ENCODE peak calls at places on chromosomes 5 and 9, in four cellular contexts. One of them, this sample, is unnamed.

GRCh38 chr9:20611751-20612287 is 10.5 kb downstream of the MLLT3 start:
- DNase-seq in dorsolateral prefrontal cortex: no peak
- DNase-seq in ovary: no peak
- DNase-seq in IMR-90: peak; percentile 84
- DNase-seq in this sample: no peak

GRCh38 chr9:89054865-89055495 is 63.7 kb downstream of the S1PR3 start:
- DNase-seq in dorsolateral prefrontal cortex: no peak
- DNase-seq in ovary: no peak
- DNase-seq in IMR-90: no peak
- DNase-seq in this sample: no peak

GRCh38 chr5:150298701-150299451 is 3.8 kb downstream of the ARSI start:
- DNase-seq in dorsolateral prefrontal cortex: no peak
- DNase-seq in ovary: no peak
- DNase-seq in IMR-90: peak; percentile 99
- DNase-seq in this sample: no peak

GRCh38 chr9:5375091-5375490 is 35.4 kb upstream of the RLN1 start:
- DNase-seq in dorsolateral prefrontal cortex: no peak
- DNase-seq in ovary: no peak
- DNase-seq in IMR-90: no peak
- DNase-seq in this sample: no peak

GRCh38 chr5:109805882-109806281 is 116.2 kb downstream of the MAN2A1 start:
- DNase-seq in dorsolateral prefrontal cortex: no peak
- DNase-seq in ovary: no peak
- DNase-seq in IMR-90: no peak
- DNase-seq in this sample: no peak

GRCh38 chr9:20683351-20684034 is 566 bp upstream of the FOCAD start:
- DNase-seq in dorsolateral prefrontal cortex: peak; percentile 58
- DNase-seq in ovary: peak; percentile 47
- DNase-seq in IMR-90: peak; percentile 70
- DNase-seq in this sample: peak; percentile 76

GRCh38 chr9:976805-977360 is 428 bp downstream of the DMRT3 start:
- DNase-seq in dorsolateral prefrontal cortex: no peak
- DNase-seq in ovary: no peak
- DNase-seq in IMR-90: no peak
- DNase-seq in this sample: no peak

GRCh38 chr9:114905160-114905940 is 25.0 kb downstream of the TNFSF8 start:
- DNase-seq in dorsolateral prefrontal cortex: no peak
- DNase-seq in ovary: no peak
- DNase-seq in IMR-90: no peak
- DNase-seq in this sample: no peak

GRCh38 chr5:42951169-42951846 is 88.8 kb downstream of the ANXA2R start:
- DNase-seq in dorsolateral prefrontal cortex: no peak
- DNase-seq in ovary: peak; percentile 33
- DNase-seq in IMR-90: peak; percentile 43
- DNase-seq in this sample: peak; percentile 82

GRCh38 chr5:35373196-35373696 is 143.0 kb upstream of the PRLR start:
- DNase-seq in dorsolateral prefrontal cortex: no peak
- DNase-seq in ovary: no peak
- DNase-seq in IMR-90: no peak
- DNase-seq in this sample: no peak

GRCh38 chr5:83837261-83837894 is 116.7 kb upstream of the HAPLN1 start:
- DNase-seq in dorsolateral prefrontal cortex: no peak
- DNase-seq in ovary: no peak
- DNase-seq in IMR-90: no peak
- DNase-seq in this sample: no peak

GRCh38 chr5:33903118-33903517 is 11.3 kb upstream of the ADAMTS12 start:
- DNase-seq in dorsolateral prefrontal cortex: no peak
- DNase-seq in ovary: no peak
- DNase-seq in IMR-90: no peak
- DNase-seq in this sample: no peak

GRCh38 chr9:97735070-97735600 is 38.0 kb upstream of the XPA start:
- DNase-seq in dorsolateral prefrontal cortex: no peak
- DNase-seq in ovary: no peak
- DNase-seq in IMR-90: no peak
- DNase-seq in this sample: no peak

GRCh38 chr5:161382702-161383101 is 163.8 kb downstream of the GABRB2 start:
- DNase-seq in dorsolateral prefrontal cortex: no peak
- DNase-seq in ovary: no peak
- DNase-seq in IMR-90: no peak
- DNase-seq in this sample: no peak

GRCh38 chr9:137721479-137721878 is 102.7 kb downstream of the EHMT1 start:
- DNase-seq in dorsolateral prefrontal cortex: no peak
- DNase-seq in ovary: no peak
- DNase-seq in IMR-90: no peak
- DNase-seq in this sample: no peak

GRCh38 chr9:137722481-137722880 is 103.7 kb downstream of the EHMT1 start:
- DNase-seq in dorsolateral prefrontal cortex: no peak
- DNase-seq in ovary: no peak
- DNase-seq in IMR-90: no peak
- DNase-seq in this sample: no peak

GRCh38 chr9:137720571-137721110 is 101.8 kb downstream of the EHMT1 start:
- DNase-seq in dorsolateral prefrontal cortex: no peak
- DNase-seq in ovary: no peak
- DNase-seq in IMR-90: no peak
- DNase-seq in this sample: no peak

GRCh38 chr9:137723396-137724113 is 104.8 kb downstream of the EHMT1 start:
- DNase-seq in dorsolateral prefrontal cortex: no peak
- DNase-seq in ovary: no peak
- DNase-seq in IMR-90: no peak
- DNase-seq in this sample: no peak

GRCh38 chr9:137721899-137722298 is 103.1 kb downstream of the EHMT1 start:
- DNase-seq in dorsolateral prefrontal cortex: no peak
- DNase-seq in ovary: no peak
- DNase-seq in IMR-90: no peak
- DNase-seq in this sample: no peak
- TF ChIP-seq CTCF in dorsolateral prefrontal cortex: no peak
- TF ChIP-seq CTCF in ovary: no peak
- TF ChIP-seq CTCF in IMR-90: no peak
- TF ChIP-seq CTCF in this sample: no peak

GRCh38 chr5:50967388-50968039 is 301.1 kb downstream of the PARP8 start:
- DNase-seq in dorsolateral prefrontal cortex: no peak
- DNase-seq in ovary: no peak
- DNase-seq in IMR-90: no peak
- DNase-seq in this sample: peak; percentile 58
- H3K27me3 ChIP-seq in dorsolateral prefrontal cortex: peaks cover 82% of the 10 kb centered on the region
- H3K27me3 ChIP-seq in ovary: no peaks in the 10 kb centered on the region
- H3K27me3 ChIP-seq in IMR-90: peaks cover 71% of the 10 kb centered on the region
- H3K27me3 ChIP-seq in this sample: no peaks in the 10 kb centered on the region

GRCh38 chr9:109329274-109330258 is 8.7 kb upstream of the EPB41L4B start:
- DNase-seq in dorsolateral prefrontal cortex: no peak
- DNase-seq in ovary: peak; percentile 78
- DNase-seq in IMR-90: peak; percentile 58
- DNase-seq in this sample: peak; percentile 85
- H3K27ac ChIP-seq in dorsolateral prefrontal cortex: no peak overlapping the region
- H3K27ac ChIP-seq in ovary: no peak overlapping the region
- H3K27ac ChIP-seq in IMR-90: no peak overlapping the region
- H3K27ac ChIP-seq in this sample: peak overlapping the region; percentile 50

DNA sequence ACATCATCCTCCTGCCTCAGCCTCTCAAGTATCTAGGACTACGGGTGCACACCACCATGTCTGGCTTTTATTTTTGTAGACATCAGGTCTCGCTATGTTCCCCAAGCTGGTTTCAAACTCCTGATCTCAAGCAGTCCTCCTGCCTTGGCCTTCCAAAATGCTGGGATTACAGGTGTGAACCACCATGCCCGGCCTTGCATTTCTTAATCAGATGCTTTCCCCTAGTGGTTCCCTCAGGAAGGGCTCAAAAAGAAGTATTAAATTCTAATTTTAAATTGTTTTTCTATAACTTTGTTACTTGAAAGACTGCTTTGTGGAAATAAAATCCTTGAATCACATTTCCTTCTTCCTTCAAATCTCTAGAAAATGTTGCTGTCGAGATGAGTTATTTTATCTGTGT is 79.5 kb upstream of the ROR2 start:
- DNase-seq in dorsolateral prefrontal cortex: no peak
- DNase-seq in ovary: no peak
- DNase-seq in IMR-90: no peak
- DNase-seq in this sample: no peak
- TF ChIP-seq CTCF in dorsolateral prefrontal cortex: no peak
- TF ChIP-seq CTCF in ovary: no peak
- TF ChIP-seq CTCF in IMR-90: peak; percentile 18
- TF ChIP-seq CTCF in this sample: no peak

DNA sequence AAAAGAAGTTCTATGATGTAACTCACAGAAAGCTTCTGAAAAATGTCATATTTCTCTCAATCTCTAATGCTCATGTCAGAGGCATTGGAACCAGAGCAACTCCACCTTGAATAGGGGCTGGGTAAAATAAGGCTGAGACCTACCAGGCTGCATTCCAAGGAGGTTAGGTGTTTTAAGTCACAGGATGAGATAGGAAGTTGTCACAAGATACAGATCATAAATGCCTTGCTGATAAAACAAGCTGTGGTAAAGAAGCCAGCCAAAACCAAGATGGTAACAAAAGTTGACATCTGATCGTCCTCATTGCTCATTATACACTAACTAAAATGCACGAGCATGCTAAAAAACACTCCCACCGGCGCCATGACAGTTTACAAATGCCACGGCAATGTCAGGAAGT is 411.1 kb upstream of the GRIA1 start:
- DNase-seq in dorsolateral prefrontal cortex: no peak
- DNase-seq in ovary: no peak
- DNase-seq in IMR-90: no peak
- DNase-seq in this sample: no peak
- H3K27me3 ChIP-seq in dorsolateral prefrontal cortex: no peaks in the 10 kb centered on the region
- H3K27me3 ChIP-seq in ovary: no peaks in the 10 kb centered on the region
- H3K27me3 ChIP-seq in IMR-90: no peaks in the 10 kb centered on the region
- H3K27me3 ChIP-seq in this sample: no peaks in the 10 kb centered on the region

GRCh38 chr5:177497011-177497296 is 450 bp downstream of the PDLIM7 start:
- DNase-seq in dorsolateral prefrontal cortex: no peak
- DNase-seq in ovary: no peak
- DNase-seq in IMR-90: no peak
- DNase-seq in this sample: no peak
- H3K27ac ChIP-seq in dorsolateral prefrontal cortex: no peak overlapping the region
- H3K27ac ChIP-seq in ovary: peak overlapping the region; percentile 64
- H3K27ac ChIP-seq in IMR-90: peak overlapping the region; percentile 98
- H3K27ac ChIP-seq in this sample: peak overlapping the region; percentile 91

GRCh38 chr9:75858497-75859092 is 31.9 kb upstream of the PCSK5 start:
- DNase-seq in dorsolateral prefrontal cortex: no peak
- DNase-seq in ovary: no peak
- DNase-seq in IMR-90: no peak
- DNase-seq in this sample: no peak

GRCh38 chr9:75851917-75852316 is 38.6 kb upstream of the PCSK5 start:
- DNase-seq in dorsolateral prefrontal cortex: no peak
- DNase-seq in ovary: no peak
- DNase-seq in IMR-90: no peak
- DNase-seq in this sample: no peak

GRCh38 chr9:75850459-75851200 is 39.8 kb upstream of the PCSK5 start:
- DNase-seq in dorsolateral prefrontal cortex: no peak
- DNase-seq in ovary: no peak
- DNase-seq in IMR-90: no peak
- DNase-seq in this sample: no peak

GRCh38 chr9:75852746-75853145 is 37.7 kb upstream of the PCSK5 start:
- DNase-seq in dorsolateral prefrontal cortex: no peak
- DNase-seq in ovary: no peak
- DNase-seq in IMR-90: no peak
- DNase-seq in this sample: no peak

GRCh38 chr9:75855509-75855908 is 35.0 kb upstream of the PCSK5 start:
- DNase-seq in dorsolateral prefrontal cortex: no peak
- DNase-seq in ovary: no peak
- DNase-seq in IMR-90: peak; percentile 4
- DNase-seq in this sample: no peak
- TF ChIP-seq CTCF in dorsolateral prefrontal cortex: peak; percentile 39
- TF ChIP-seq CTCF in ovary: peak; percentile 53
- TF ChIP-seq CTCF in IMR-90: peak; percentile 41
- TF ChIP-seq CTCF in this sample: peak; percentile 70

DNA sequence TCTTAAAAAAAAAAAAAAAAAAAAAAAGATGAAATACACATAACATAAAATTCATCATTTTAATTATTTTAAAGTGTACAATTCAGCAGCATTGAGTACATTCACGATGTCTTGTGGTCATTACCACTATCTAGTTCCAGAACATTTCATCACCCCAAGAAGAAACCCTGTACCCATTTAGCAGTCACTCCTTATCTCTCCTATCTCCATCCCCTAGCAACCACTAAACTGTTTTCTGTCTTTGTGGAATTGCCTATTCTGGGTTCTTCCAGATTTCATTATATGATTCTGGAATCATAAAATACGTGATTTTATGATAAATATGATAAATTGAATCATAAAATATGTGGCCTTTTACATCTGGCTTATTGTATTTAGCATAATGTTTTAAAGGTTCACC is 8.9 kb upstream of the HMCN2 start:
- DNase-seq in dorsolateral prefrontal cortex: no peak
- DNase-seq in ovary: no peak
- DNase-seq in IMR-90: no peak
- DNase-seq in this sample: no peak
- H3K27me3 ChIP-seq in dorsolateral prefrontal cortex: no peaks in the 10 kb centered on the region
- H3K27me3 ChIP-seq in ovary: no peaks in the 10 kb centered on the region
- H3K27me3 ChIP-seq in IMR-90: peaks cover 41% of the 10 kb centered on the region
- H3K27me3 ChIP-seq in this sample: no peaks in the 10 kb centered on the region

GRCh38 chr9:137611623-137612609 is 6.4 kb downstream of the ARRDC1 start:
- DNase-seq in dorsolateral prefrontal cortex: no peak
- DNase-seq in ovary: no peak
- DNase-seq in IMR-90: peak; percentile 73
- DNase-seq in this sample: no peak
- H3K27ac ChIP-seq in dorsolateral prefrontal cortex: no peak overlapping the region
- H3K27ac ChIP-seq in ovary: no peak overlapping the region
- H3K27ac ChIP-seq in IMR-90: peak overlapping the region; percentile 39
- H3K27ac ChIP-seq in this sample: peak overlapping the region; percentile 96

GRCh38 chr9:130327070-130327780 is 61.7 kb downstream of the HMCN2 start:
- DNase-seq in dorsolateral prefrontal cortex: no peak
- DNase-seq in ovary: no peak
- DNase-seq in IMR-90: no peak
- DNase-seq in this sample: no peak
- TF ChIP-seq CTCF in dorsolateral prefrontal cortex: no peak
- TF ChIP-seq CTCF in ovary: peak; percentile 7
- TF ChIP-seq CTCF in IMR-90: peak; percentile 19
- TF ChIP-seq CTCF in this sample: peak; percentile 18